ENCODE peak calls at places on chromosomes 4 and X, in ten cellular contexts. F is GM12865, Y is fibroblast of the aortic adventitia, V is Peyer's patch, S is heart left ventricle, G is lower leg skin, E is MCF 10A, L is activated B cell treated with CpG ODN at 0.5 μM for 24 hours, D is fibroblast of lung, B is neural progenitor cell. C is an unnamed sample.

GRCh38 chrX:44203791-44204190 is 139.7 kb downstream of the EFHC2 start:
- DNase-seq in F (no peak), Y (no peak), V (no peak), S (no peak), G (no peak), E (peak), L (no peak), D (no peak), B (no peak), C (no peak)

GRCh38 chr4:16883816-16884215 is 14.6 kb downstream of the LDB2 start:
- DNase-seq in F (no peak), Y (no peak), V (no peak), S (no peak), G (no peak), E (no peak), L (no peak), D (peak), B (no peak), C (no peak)

GRCh38 chrX:83819304-83819703 is 41.6 kb upstream of the CYLC1 start:
- DNase-seq in F (no peak), Y (no peak), V (no peak), S (no peak), G (no peak), E (no peak), L (no peak), D (no peak), B (peak), C (no peak)

GRCh38 chr4:175998782-175999181 is 66.9 kb upstream of the WDR17 start:
- DNase-seq in F (peak), Y (no peak), V (no peak), S (no peak), G (no peak), E (peak), L (no peak), D (no peak), B (peak), C (peak)

GRCh38 chr4:141636077-141636770 is at the start of gene IL15:
- DNase-seq in F (peak), Y (peak), V (peak), S (peak), G (peak), E (peak), L (peak), D (peak), B (peak), C (peak)

GRCh38 chrX:68659385-68659784 is 11.9 kb downstream of the STARD8 start:
- DNase-seq in F (no peak), Y (no peak), V (no peak), S (no peak), G (no peak), E (no peak), L (no peak), D (no peak), B (no peak), C (no peak)

GRCh38 chr4:123597586-123597985 is 201.0 kb downstream of the SPRY1 start:
- DNase-seq in F (no peak), Y (peak), V (no peak), S (no peak), G (no peak), E (peak), L (no peak), D (peak), B (no peak), C (no peak)

GRCh38 chrX:102768984-102769761 is 48.6 kb downstream of the GPRASP3 start:
- DNase-seq in F (peak), Y (peak), V (peak), S (peak), G (peak), E (peak), L (peak), D (peak), B (peak), C (peak)

GRCh38 chrX:127243654-127244053 is 424.1 kb downstream of the PRR32 start:
- DNase-seq in F (no peak), Y (no peak), V (no peak), S (no peak), G (no peak), E (no peak), L (no peak), D (no peak), B (no peak), C (no peak)

GRCh38 chrX:111095974-111096870 is at the start of gene PAK3:
- DNase-seq in F (no peak), Y (peak), V (no peak), S (peak), G (no peak), E (peak), L (no peak), D (peak), B (peak), C (peak)

GRCh38 chr4:168634276-168634802 is 137.5 kb downstream of the PALLD start:
- DNase-seq in F (no peak), Y (peak), V (no peak), S (no peak), G (peak), E (peak), L (no peak), D (peak), B (peak), C (no peak)

GRCh38 chr4:159006202-159006601 is 96.7 kb upstream of the RAPGEF2 start:
- DNase-seq in F (no peak), Y (peak), V (no peak), S (no peak), G (no peak), E (peak), L (no peak), D (peak), B (no peak), C (no peak)

GRCh38 chrX:23292979-23293651 is 41.5 kb upstream of the PTCHD1 start:
- DNase-seq in F (no peak), Y (no peak), V (no peak), S (no peak), G (no peak), E (peak), L (no peak), D (peak), B (no peak), C (no peak)

GRCh38 chr4:33616121-33616520 is 2628.2 kb downstream of the ARAP2 start:
- DNase-seq in F (no peak), Y (no peak), V (no peak), S (no peak), G (no peak), E (no peak), L (no peak), D (no peak), B (no peak), C (no peak)

GRCh38 chrX:137431693-137432488 is 134.0 kb upstream of the ZIC3 start:
- DNase-seq in F (no peak), Y (no peak), V (no peak), S (no peak), G (no peak), E (peak), L (no peak), D (no peak), B (peak), C (no peak)

GRCh38 chr4:168387091-168387490 is 68.5 kb upstream of the DDX60 start:
- DNase-seq in F (no peak), Y (no peak), V (no peak), S (no peak), G (no peak), E (no peak), L (no peak), D (no peak), B (no peak), C (no peak)

GRCh38 chr4:42359686-42360085 is 37.6 kb upstream of the SHISA3 start:
- DNase-seq in F (peak), Y (peak), V (no peak), S (no peak), G (no peak), E (no peak), L (no peak), D (no peak), B (no peak), C (no peak)

GRCh38 chrX:124347242-124347641 is 879 bp downstream of the SH2D1A start:
- DNase-seq in F (no peak), Y (no peak), V (no peak), S (no peak), G (no peak), E (no peak), L (no peak), D (no peak), B (no peak), C (no peak)

DNA sequence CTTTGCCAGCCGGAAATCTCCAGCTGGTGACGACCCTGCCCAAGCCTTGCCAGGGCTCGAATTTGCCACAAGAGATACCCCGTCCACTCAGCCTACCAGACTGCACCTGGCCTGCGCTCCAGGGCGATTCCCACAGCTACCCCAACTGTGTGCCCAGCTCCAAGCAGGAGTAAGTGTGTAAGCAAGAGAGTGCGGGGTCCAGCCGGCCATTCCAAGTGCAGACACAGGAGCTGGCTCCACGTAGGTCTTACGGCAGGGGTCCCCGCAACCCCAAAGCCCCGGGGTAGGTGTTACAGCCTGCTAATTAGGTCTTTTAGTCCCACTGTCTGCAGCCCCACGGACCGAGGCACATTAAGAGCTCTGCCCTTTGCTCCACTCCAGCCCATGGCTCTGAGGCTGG is 1305.2 kb downstream of the ARAP2 start:
- DNase-seq in F (no peak), Y (no peak), V (no peak), S (no peak), G (no peak), E (no peak), L (no peak), D (no peak), B (no peak), C (no peak)
- TF ChIP-seq CTCF in F (no peak), Y (no peak), V (no peak), S (no peak), G (no peak), E (no peak), L (no peak), D (no peak), B (no peak), C (no peak)

GRCh38 chr4:77434299-77435092 is 171.1 kb upstream of the CXCL13 start:
- DNase-seq in F (no peak), Y (peak), V (no peak), S (peak), G (no peak), E (no peak), L (no peak), D (no peak), B (no peak), C (no peak)

GRCh38 chr4:77430847-77431246 is 174.8 kb upstream of the CXCL13 start:
- DNase-seq in F (no peak), Y (no peak), V (no peak), S (no peak), G (no peak), E (no peak), L (no peak), D (no peak), B (peak), C (no peak)

GRCh38 chr4:77437079-77437478 is 168.5 kb upstream of the CXCL13 start:
- DNase-seq in F (no peak), Y (no peak), V (no peak), S (no peak), G (no peak), E (no peak), L (no peak), D (no peak), B (no peak), C (no peak)

GRCh38 chr4:77433102-77433733 is 172.4 kb upstream of the CXCL13 start:
- DNase-seq in F (peak), Y (peak), V (no peak), S (no peak), G (no peak), E (peak), L (no peak), D (peak), B (peak), C (no peak)

GRCh38 chr4:77432702-77433101 is 172.9 kb upstream of the CXCL13 start:
- DNase-seq in F (peak), Y (no peak), V (no peak), S (no peak), G (no peak), E (peak), L (no peak), D (no peak), B (peak), C (no peak)
- TF ChIP-seq CTCF in F (peak), Y (peak), V (no peak), S (no peak), G (no peak), E (no peak), L (no peak), D (no peak), B (peak), C (peak)

DNA sequence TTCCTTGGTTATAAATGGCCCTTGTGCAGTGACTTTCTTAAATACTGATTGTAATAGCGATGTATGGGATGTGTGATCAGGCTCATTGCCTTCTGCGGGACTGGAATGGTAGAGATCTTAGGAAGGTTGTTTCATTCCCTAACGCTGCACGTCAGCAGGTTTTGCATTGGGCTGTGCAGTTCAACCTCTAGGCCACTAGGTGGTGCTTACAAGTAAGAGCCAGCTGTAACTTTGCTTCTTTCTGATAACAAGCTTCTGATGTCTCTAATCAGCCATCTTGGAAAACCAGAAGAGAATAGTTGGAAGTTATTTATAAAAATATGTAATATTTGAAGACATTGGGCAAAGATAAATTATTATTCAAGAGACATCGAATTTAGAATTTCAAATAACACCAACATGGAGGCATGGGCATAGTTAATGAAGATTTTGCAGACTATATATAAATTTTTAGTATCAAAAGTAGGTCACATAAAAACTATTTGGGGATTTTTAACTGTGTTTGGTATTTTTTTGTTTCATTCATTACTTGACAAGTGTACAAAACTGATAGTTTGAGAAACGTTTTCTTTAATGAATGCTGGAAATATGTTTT is 339.7 kb upstream of the PCDH7 start:
- DNase-seq in F (peak), Y (peak), V (no peak), S (no peak), G (no peak), E (peak), L (no peak), D (peak), B (peak), C (peak)
- TF ChIP-seq CTCF in F (peak), Y (peak), V (no peak), S (peak), G (no peak), E (peak), L (no peak), D (peak), B (peak), C (peak)

GRCh38 chr4:180550106-180550505 is 1693.1 kb upstream of the TENM3 start:
- DNase-seq in F (no peak), Y (no peak), V (no peak), S (no peak), G (no peak), E (peak), L (no peak), D (no peak), B (no peak), C (no peak)
- TF ChIP-seq CTCF in F (no peak), Y (no peak), V (no peak), S (no peak), G (no peak), E (no peak), L (no peak), D (no peak), B (no peak), C (no peak)

GRCh38 chr4:125789018-125789417 is 474.3 kb downstream of the FAT4 start:
- DNase-seq in F (no peak), Y (peak), V (no peak), S (no peak), G (no peak), E (no peak), L (no peak), D (peak), B (no peak), C (no peak)

GRCh38 chr4:125787707-125788106 is 473.0 kb downstream of the FAT4 start:
- DNase-seq in F (no peak), Y (no peak), V (no peak), S (no peak), G (no peak), E (no peak), L (no peak), D (no peak), B (no peak), C (no peak)

GRCh38 chr4:125781656-125782055 is 466.9 kb downstream of the FAT4 start:
- DNase-seq in F (no peak), Y (no peak), V (no peak), S (no peak), G (no peak), E (no peak), L (no peak), D (no peak), B (no peak), C (no peak)

GRCh38 chr4:125780747-125781146 is 466.0 kb downstream of the FAT4 start:
- DNase-seq in F (no peak), Y (no peak), V (no peak), S (no peak), G (no peak), E (no peak), L (no peak), D (no peak), B (no peak), C (no peak)

GRCh38 chr4:125784741-125785140 is 470.0 kb downstream of the FAT4 start:
- DNase-seq in F (no peak), Y (no peak), V (no peak), S (no peak), G (no peak), E (no peak), L (no peak), D (no peak), B (no peak), C (no peak)
- TF ChIP-seq CTCF in F (no peak), Y (no peak), V (no peak), S (no peak), G (no peak), E (no peak), L (no peak), D (no peak), B (no peak), C (no peak)